ENCODE peak calls at places on chromosome 2, in nine cellular contexts. One of them, this sample, is unnamed.

GRCh38 chr2:98647636-98648035 is 39.2 kb downstream of the UNC50 start:
- DNase-seq in choroid plexus epithelial cell: no peak
- DNase-seq in heart right ventricle: no peak
- DNase-seq in AG09309: no peak
- DNase-seq in fibroblast of lung: no peak
- DNase-seq in kidney epithelial cell: no peak
- DNase-seq in foreskin fibroblast: no peak
- DNase-seq in A549: no peak
- DNase-seq in colonic mucosa: no peak
- DNase-seq in this sample: no peak

GRCh38 chr2:173958198-173958846 is 6.9 kb downstream of the SP3 start:
- DNase-seq in choroid plexus epithelial cell: no peak
- DNase-seq in heart right ventricle: no peak
- DNase-seq in AG09309: no peak
- DNase-seq in fibroblast of lung: no peak
- DNase-seq in kidney epithelial cell: no peak
- DNase-seq in foreskin fibroblast: no peak
- DNase-seq in A549: no peak
- DNase-seq in colonic mucosa: no peak
- DNase-seq in this sample: no peak

GRCh38 chr2:199092419-199092818 is 365.3 kb downstream of the SATB2 start:
- DNase-seq in choroid plexus epithelial cell: no peak
- DNase-seq in heart right ventricle: no peak
- DNase-seq in AG09309: no peak
- DNase-seq in fibroblast of lung: no peak
- DNase-seq in kidney epithelial cell: no peak
- DNase-seq in foreskin fibroblast: no peak
- DNase-seq in A549: no peak
- DNase-seq in colonic mucosa: peak
- DNase-seq in this sample: no peak

GRCh38 chr2:174633621-174633927 is 36.0 kb upstream of the WIPF1 start:
- DNase-seq in choroid plexus epithelial cell: peak
- DNase-seq in heart right ventricle: no peak
- DNase-seq in AG09309: no peak
- DNase-seq in fibroblast of lung: no peak
- DNase-seq in kidney epithelial cell: peak
- DNase-seq in foreskin fibroblast: no peak
- DNase-seq in A549: no peak
- DNase-seq in colonic mucosa: no peak
- DNase-seq in this sample: no peak

GRCh38 chr2:240298803-240299709 is 136.4 kb upstream of the GPC1 start:
- DNase-seq in choroid plexus epithelial cell: no peak
- DNase-seq in heart right ventricle: no peak
- DNase-seq in AG09309: no peak
- DNase-seq in fibroblast of lung: no peak
- DNase-seq in kidney epithelial cell: no peak
- DNase-seq in foreskin fibroblast: no peak
- DNase-seq in A549: no peak
- DNase-seq in colonic mucosa: no peak
- DNase-seq in this sample: no peak

GRCh38 chr2:222433381-222434173 is 9.2 kb downstream of the SGPP2 start:
- DNase-seq in choroid plexus epithelial cell: no peak
- DNase-seq in heart right ventricle: no peak
- DNase-seq in AG09309: no peak
- DNase-seq in fibroblast of lung: no peak
- DNase-seq in kidney epithelial cell: peak
- DNase-seq in foreskin fibroblast: no peak
- DNase-seq in A549: no peak
- DNase-seq in colonic mucosa: no peak
- DNase-seq in this sample: no peak

GRCh38 chr2:45992021-45992745 is 305.0 kb upstream of the EPAS1 start:
- DNase-seq in choroid plexus epithelial cell: peak
- DNase-seq in heart right ventricle: no peak
- DNase-seq in AG09309: peak
- DNase-seq in fibroblast of lung: peak
- DNase-seq in kidney epithelial cell: no peak
- DNase-seq in foreskin fibroblast: peak
- DNase-seq in A549: peak
- DNase-seq in colonic mucosa: peak
- DNase-seq in this sample: peak

GRCh38 chr2:118986733-118987132 is 44.7 kb downstream of the MARCO start:
- DNase-seq in choroid plexus epithelial cell: no peak
- DNase-seq in heart right ventricle: no peak
- DNase-seq in AG09309: no peak
- DNase-seq in fibroblast of lung: no peak
- DNase-seq in kidney epithelial cell: no peak
- DNase-seq in foreskin fibroblast: no peak
- DNase-seq in A549: no peak
- DNase-seq in colonic mucosa: no peak
- DNase-seq in this sample: no peak

GRCh38 chr2:128521482-128521881 is 202.8 kb upstream of the HS6ST1 start:
- DNase-seq in choroid plexus epithelial cell: no peak
- DNase-seq in heart right ventricle: no peak
- DNase-seq in AG09309: no peak
- DNase-seq in fibroblast of lung: no peak
- DNase-seq in kidney epithelial cell: no peak
- DNase-seq in foreskin fibroblast: no peak
- DNase-seq in A549: no peak
- DNase-seq in colonic mucosa: no peak
- DNase-seq in this sample: no peak

GRCh38 chr2:173997269-173997668 is 32.1 kb upstream of the SP3 start:
- DNase-seq in choroid plexus epithelial cell: peak
- DNase-seq in heart right ventricle: peak
- DNase-seq in AG09309: no peak
- DNase-seq in fibroblast of lung: peak
- DNase-seq in kidney epithelial cell: no peak
- DNase-seq in foreskin fibroblast: peak
- DNase-seq in A549: no peak
- DNase-seq in colonic mucosa: peak
- DNase-seq in this sample: no peak

GRCh38 chr2:6784299-6784698 is 81.4 kb downstream of the CMPK2 start:
- DNase-seq in choroid plexus epithelial cell: no peak
- DNase-seq in heart right ventricle: no peak
- DNase-seq in AG09309: no peak
- DNase-seq in fibroblast of lung: no peak
- DNase-seq in kidney epithelial cell: no peak
- DNase-seq in foreskin fibroblast: no peak
- DNase-seq in A549: no peak
- DNase-seq in colonic mucosa: no peak
- DNase-seq in this sample: no peak

GRCh38 chr2:26555246-26556133 is 77.6 kb upstream of the OTOF start:
- DNase-seq in choroid plexus epithelial cell: peak
- DNase-seq in heart right ventricle: no peak
- DNase-seq in AG09309: no peak
- DNase-seq in fibroblast of lung: no peak
- DNase-seq in kidney epithelial cell: no peak
- DNase-seq in foreskin fibroblast: no peak
- DNase-seq in A549: peak
- DNase-seq in colonic mucosa: no peak
- DNase-seq in this sample: no peak

GRCh38 chr2:144703852-144704324 is 184.0 kb upstream of the ZEB2 start:
- DNase-seq in choroid plexus epithelial cell: peak
- DNase-seq in heart right ventricle: peak
- DNase-seq in AG09309: peak
- DNase-seq in fibroblast of lung: peak
- DNase-seq in kidney epithelial cell: peak
- DNase-seq in foreskin fibroblast: peak
- DNase-seq in A549: peak
- DNase-seq in colonic mucosa: no peak
- DNase-seq in this sample: peak

GRCh38 chr2:150710916-150711315 is 223.4 kb upstream of the RND3 start:
- DNase-seq in choroid plexus epithelial cell: no peak
- DNase-seq in heart right ventricle: no peak
- DNase-seq in AG09309: no peak
- DNase-seq in fibroblast of lung: no peak
- DNase-seq in kidney epithelial cell: no peak
- DNase-seq in foreskin fibroblast: peak
- DNase-seq in A549: no peak
- DNase-seq in colonic mucosa: no peak
- DNase-seq in this sample: no peak

GRCh38 chr2:197972017-197972416 is 167.6 kb downstream of the PLCL1 start:
- DNase-seq in choroid plexus epithelial cell: peak
- DNase-seq in heart right ventricle: peak
- DNase-seq in AG09309: peak
- DNase-seq in fibroblast of lung: peak
- DNase-seq in kidney epithelial cell: no peak
- DNase-seq in foreskin fibroblast: peak
- DNase-seq in A549: no peak
- DNase-seq in colonic mucosa: peak
- DNase-seq in this sample: peak

GRCh38 chr2:112138143-112139032 is at the start of gene FBLN7:
- DNase-seq in choroid plexus epithelial cell: peak
- DNase-seq in heart right ventricle: no peak
- DNase-seq in AG09309: no peak
- DNase-seq in fibroblast of lung: peak
- DNase-seq in kidney epithelial cell: no peak
- DNase-seq in foreskin fibroblast: peak
- DNase-seq in A549: no peak
- DNase-seq in colonic mucosa: no peak
- DNase-seq in this sample: no peak

GRCh38 chr2:12726271-12726670 is 9.5 kb downstream of the TRIB2 start:
- DNase-seq in choroid plexus epithelial cell: no peak
- DNase-seq in heart right ventricle: no peak
- DNase-seq in AG09309: no peak
- DNase-seq in fibroblast of lung: no peak
- DNase-seq in kidney epithelial cell: no peak
- DNase-seq in foreskin fibroblast: no peak
- DNase-seq in A549: no peak
- DNase-seq in colonic mucosa: no peak
- DNase-seq in this sample: no peak

GRCh38 chr2:12730265-12730664 is 13.5 kb downstream of the TRIB2 start:
- DNase-seq in choroid plexus epithelial cell: no peak
- DNase-seq in heart right ventricle: no peak
- DNase-seq in AG09309: no peak
- DNase-seq in fibroblast of lung: no peak
- DNase-seq in kidney epithelial cell: no peak
- DNase-seq in foreskin fibroblast: no peak
- DNase-seq in A549: no peak
- DNase-seq in colonic mucosa: no peak
- DNase-seq in this sample: no peak

GRCh38 chr2:12727085-12727484 is 10.3 kb downstream of the TRIB2 start:
- DNase-seq in choroid plexus epithelial cell: no peak
- DNase-seq in heart right ventricle: no peak
- DNase-seq in AG09309: no peak
- DNase-seq in fibroblast of lung: peak
- DNase-seq in kidney epithelial cell: no peak
- DNase-seq in foreskin fibroblast: no peak
- DNase-seq in A549: no peak
- DNase-seq in colonic mucosa: no peak
- DNase-seq in this sample: no peak

GRCh38 chr2:12727641-12728040 is 10.9 kb downstream of the TRIB2 start:
- DNase-seq in choroid plexus epithelial cell: no peak
- DNase-seq in heart right ventricle: no peak
- DNase-seq in AG09309: no peak
- DNase-seq in fibroblast of lung: no peak
- DNase-seq in kidney epithelial cell: no peak
- DNase-seq in foreskin fibroblast: no peak
- DNase-seq in A549: no peak
- DNase-seq in colonic mucosa: no peak
- DNase-seq in this sample: no peak

GRCh38 chr2:12728221-12728777 is 11.6 kb downstream of the TRIB2 start:
- DNase-seq in choroid plexus epithelial cell: no peak
- DNase-seq in heart right ventricle: no peak
- DNase-seq in AG09309: no peak
- DNase-seq in fibroblast of lung: no peak
- DNase-seq in kidney epithelial cell: no peak
- DNase-seq in foreskin fibroblast: no peak
- DNase-seq in A549: no peak
- DNase-seq in colonic mucosa: no peak
- DNase-seq in this sample: no peak
- H3K4me3 ChIP-seq in choroid plexus epithelial cell: no peak
- H3K4me3 ChIP-seq in heart right ventricle: no peak
- H3K4me3 ChIP-seq in AG09309: no peak
- H3K4me3 ChIP-seq in fibroblast of lung: no peak
- H3K4me3 ChIP-seq in kidney epithelial cell: no peak
- H3K4me3 ChIP-seq in foreskin fibroblast: no peak
- H3K4me3 ChIP-seq in A549: no peak
- H3K4me3 ChIP-seq in colonic mucosa: no peak
- H3K4me3 ChIP-seq in this sample: no peak

DNA sequence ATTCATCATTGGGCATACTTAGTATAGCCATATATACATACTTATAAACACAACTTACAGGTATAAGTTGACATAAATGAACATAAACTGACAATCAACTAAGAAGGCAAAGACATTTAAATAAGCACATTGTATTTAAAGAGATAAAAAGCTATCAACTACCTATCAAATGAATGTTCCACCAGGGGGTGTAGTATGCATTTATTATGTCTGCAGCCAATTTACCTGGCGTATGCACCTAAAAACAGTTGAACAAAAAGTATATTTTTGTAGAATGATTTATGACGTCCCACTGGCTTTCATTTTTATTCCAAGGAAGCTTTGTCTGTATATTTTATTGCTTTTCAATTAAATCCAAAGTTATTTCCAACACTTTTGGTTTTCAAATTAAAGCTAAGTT is 323.5 kb downstream of the AFF3 start:
- DNase-seq in choroid plexus epithelial cell: peak
- DNase-seq in heart right ventricle: no peak
- DNase-seq in AG09309: no peak
- DNase-seq in fibroblast of lung: no peak
- DNase-seq in kidney epithelial cell: no peak
- DNase-seq in foreskin fibroblast: no peak
- DNase-seq in A549: peak
- DNase-seq in colonic mucosa: no peak
- DNase-seq in this sample: no peak
- TF ChIP-seq CTCF in choroid plexus epithelial cell: peak
- TF ChIP-seq CTCF in heart right ventricle: peak
- TF ChIP-seq CTCF in AG09309: no peak
- TF ChIP-seq CTCF in fibroblast of lung: peak
- TF ChIP-seq CTCF in kidney epithelial cell: peak
- TF ChIP-seq CTCF in foreskin fibroblast: no peak
- TF ChIP-seq CTCF in A549: peak
- TF ChIP-seq CTCF in colonic mucosa: no peak
- TF ChIP-seq CTCF in this sample: no peak

DNA sequence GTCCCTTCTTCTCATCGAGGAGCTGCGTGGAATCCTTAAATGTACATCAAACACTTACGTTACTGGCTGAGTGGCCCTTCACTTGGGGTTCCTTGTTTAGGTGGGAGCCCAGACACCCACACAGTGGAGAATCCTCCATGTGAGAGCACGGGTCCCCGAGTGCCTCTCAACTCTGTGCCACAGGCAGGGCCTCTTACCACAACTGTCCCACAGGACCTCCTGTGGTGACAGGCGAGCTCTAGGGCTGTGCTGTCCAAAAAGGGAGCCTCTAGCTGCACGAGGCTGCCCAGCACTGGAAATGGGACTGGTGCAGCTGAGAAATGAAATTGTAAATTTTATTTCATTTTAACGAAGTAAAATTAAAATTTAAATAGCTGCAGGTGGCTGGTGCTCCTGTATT is 145.7 kb downstream of the DYSF start:
- DNase-seq in choroid plexus epithelial cell: no peak
- DNase-seq in heart right ventricle: no peak
- DNase-seq in AG09309: no peak
- DNase-seq in fibroblast of lung: no peak
- DNase-seq in kidney epithelial cell: no peak
- DNase-seq in foreskin fibroblast: no peak
- DNase-seq in A549: no peak
- DNase-seq in colonic mucosa: no peak
- DNase-seq in this sample: no peak
- H3K4me3 ChIP-seq in choroid plexus epithelial cell: no peak
- H3K4me3 ChIP-seq in heart right ventricle: no peak
- H3K4me3 ChIP-seq in AG09309: no peak
- H3K4me3 ChIP-seq in fibroblast of lung: no peak
- H3K4me3 ChIP-seq in kidney epithelial cell: no peak
- H3K4me3 ChIP-seq in foreskin fibroblast: no peak
- H3K4me3 ChIP-seq in A549: no peak
- H3K4me3 ChIP-seq in colonic mucosa: no peak
- H3K4me3 ChIP-seq in this sample: no peak

GRCh38 chr2:205903549-205904129 is 182.3 kb downstream of the INO80D start:
- DNase-seq in choroid plexus epithelial cell: peak
- DNase-seq in heart right ventricle: no peak
- DNase-seq in AG09309: no peak
- DNase-seq in fibroblast of lung: no peak
- DNase-seq in kidney epithelial cell: no peak
- DNase-seq in foreskin fibroblast: no peak
- DNase-seq in A549: peak
- DNase-seq in colonic mucosa: peak
- DNase-seq in this sample: no peak
- TF ChIP-seq CTCF in choroid plexus epithelial cell: peak
- TF ChIP-seq CTCF in heart right ventricle: peak
- TF ChIP-seq CTCF in AG09309: peak
- TF ChIP-seq CTCF in fibroblast of lung: peak
- TF ChIP-seq CTCF in kidney epithelial cell: peak
- TF ChIP-seq CTCF in foreskin fibroblast: peak
- TF ChIP-seq CTCF in A549: peak
- TF ChIP-seq CTCF in colonic mucosa: peak
- TF ChIP-seq CTCF in this sample: peak